ENCODE peak calls at places on chromosomes 1 and 21, in six cellular contexts. N, Z, U, V, H and T are unnamed samples.
A peak's percentile ranks its signal among the peaks of the same experiment; 100 is the strongest.

GRCh38 chr1:51669191-51669590 is 52.3 kb downstream of the OSBPL9 start:
- DNase-seq in N (no peak), Z (no peak), U (no peak), V (no peak), H (no peak), T (no peak)

GRCh38 chr21:46621457-46622182 is 13.9 kb upstream of the PRMT2 start:
- DNase-seq in N (no peak), Z (no peak), U (no peak), V (no peak), H (no peak), T (no peak)

GRCh38 chr1:240188139-240188538 is 96.5 kb downstream of the FMN2 start:
- DNase-seq in N (no peak), Z (no peak), U (no peak), V (no peak), H (no peak), T (no peak)

GRCh38 chr1:82152356-82153281 is 351.9 kb downstream of the ADGRL2 start:
- DNase-seq in N (no peak), Z (no peak), U (no peak), V (no peak), H (no peak), T (no peak)

GRCh38 chr21:46546799-46547198 is 58.1 kb downstream of the S100B start:
- DNase-seq in N (no peak), Z (no peak), U (no peak), V (no peak), H (no peak), T (no peak)

GRCh38 chr1:204858381-204858821 is 12.3 kb upstream of the NFASC start:
- DNase-seq in N (peak; percentile 12), Z (no peak), U (no peak), V (no peak), H (no peak), T (no peak)

GRCh38 chr1:17757426-17757825 is 2.3 kb downstream of the ACTL8 start:
- DNase-seq in N (no peak), Z (no peak), U (no peak), V (no peak), H (no peak), T (no peak)

GRCh38 chr1:17403081-17403480 is 31.1 kb downstream of the PADI6 start:
- DNase-seq in N (no peak), Z (no peak), U (no peak), V (no peak), H (no peak), T (no peak)

GRCh38 chr1:9680828-9681227 is 29.3 kb downstream of the PIK3CD start:
- DNase-seq in N (no peak), Z (no peak), U (no peak), V (no peak), H (no peak), T (no peak)

GRCh38 chr1:153939476-153939875 is 7.0 kb downstream of the DENND4B start:
- DNase-seq in N (no peak), Z (no peak), U (no peak), V (no peak), H (no peak), T (no peak)

GRCh38 chr1:99993468-99993845 is 23.7 kb downstream of the SLC35A3 start:
- DNase-seq in N (no peak), Z (no peak), U (no peak), V (no peak), H (no peak), T (no peak)

GRCh38 chr1:39116868-39117728 is 87.4 kb upstream of the MACF1 start:
- DNase-seq in N (no peak), Z (no peak), U (no peak), V (no peak), H (peak; percentile 86), T (peak; percentile 75)

GRCh38 chr1:214021321-214021720 is 33.5 kb downstream of the PROX1 start:
- DNase-seq in N (no peak), Z (no peak), U (no peak), V (no peak), H (no peak), T (no peak)

GRCh38 chr1:108704501-108704900 is 8.2 kb upstream of the FNDC7 start:
- DNase-seq in N (no peak), Z (peak; percentile 81), U (no peak), V (no peak), H (no peak), T (peak; percentile 78)

GRCh38 chr1:76285578-76286135 is 211.1 kb downstream of the ST6GALNAC3 start:
- DNase-seq in N (no peak), Z (no peak), U (no peak), V (no peak), H (no peak), T (no peak)

GRCh38 chr21:42051788-42052187 is 19.3 kb upstream of the UMODL1 start:
- DNase-seq in N (no peak), Z (no peak), U (no peak), V (no peak), H (no peak), T (no peak)

GRCh38 chr1:41341756-41342562 is 19.3 kb upstream of the FOXO6 start:
- DNase-seq in N (no peak), Z (no peak), U (peak; percentile 96), V (no peak), H (peak; percentile 52), T (peak; percentile 69)

GRCh38 chr1:7989762-7990428 is 28.4 kb downstream of the PARK7 start:
- DNase-seq in N (no peak), Z (no peak), U (no peak), V (no peak), H (peak; percentile 27), T (no peak)
- H4K8ac ChIP-seq in N (no peak overlapping the region), Z (no peak overlapping the region), U (no peak overlapping the region), V (no peak overlapping the region), H (peak overlapping the region; percentile 3), T (no peak overlapping the region)

GRCh38 chr1:1351511-1352427 is 2.6 kb upstream of the DVL1 start:
- DNase-seq in N (no peak), Z (peak; percentile 38), U (no peak), V (no peak), H (peak; percentile 95), T (peak; percentile 54)
- H3K4me3 ChIP-seq in N (peak overlapping the region; percentile 30), Z (no peak overlapping the region), U (no peak overlapping the region), V (peak overlapping the region; percentile 20), H (peak overlapping the region; percentile 3), T (peak overlapping the region; percentile 55)

DNA sequence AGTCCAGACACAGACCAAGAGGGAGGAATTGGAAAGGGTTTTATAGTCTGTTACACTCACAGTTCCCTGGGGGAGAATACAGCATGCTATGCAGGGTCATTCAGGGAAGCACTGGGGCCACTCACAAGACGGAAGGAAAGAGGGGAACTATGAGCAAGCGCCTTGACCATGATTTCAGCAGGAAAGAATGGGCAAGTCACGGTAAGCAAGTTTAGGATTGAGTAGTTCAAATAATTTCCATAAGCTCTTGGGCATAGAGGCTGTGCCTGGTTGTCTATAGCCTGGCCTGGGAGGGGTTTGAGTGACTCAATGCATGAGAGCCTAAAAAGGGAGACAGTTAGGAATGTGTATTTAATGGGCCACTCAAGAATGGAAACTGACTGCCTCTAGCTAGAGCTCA is 176.7 kb downstream of the TTLL7 start:
- DNase-seq in N (no peak), Z (no peak), U (no peak), V (no peak), H (no peak), T (peak; percentile 83)
- H2BK120ac ChIP-seq in N (no peak overlapping the region), Z (no peak overlapping the region), U (no peak overlapping the region), V (no peak overlapping the region), H (no peak overlapping the region), T (no peak overlapping the region)

DNA sequence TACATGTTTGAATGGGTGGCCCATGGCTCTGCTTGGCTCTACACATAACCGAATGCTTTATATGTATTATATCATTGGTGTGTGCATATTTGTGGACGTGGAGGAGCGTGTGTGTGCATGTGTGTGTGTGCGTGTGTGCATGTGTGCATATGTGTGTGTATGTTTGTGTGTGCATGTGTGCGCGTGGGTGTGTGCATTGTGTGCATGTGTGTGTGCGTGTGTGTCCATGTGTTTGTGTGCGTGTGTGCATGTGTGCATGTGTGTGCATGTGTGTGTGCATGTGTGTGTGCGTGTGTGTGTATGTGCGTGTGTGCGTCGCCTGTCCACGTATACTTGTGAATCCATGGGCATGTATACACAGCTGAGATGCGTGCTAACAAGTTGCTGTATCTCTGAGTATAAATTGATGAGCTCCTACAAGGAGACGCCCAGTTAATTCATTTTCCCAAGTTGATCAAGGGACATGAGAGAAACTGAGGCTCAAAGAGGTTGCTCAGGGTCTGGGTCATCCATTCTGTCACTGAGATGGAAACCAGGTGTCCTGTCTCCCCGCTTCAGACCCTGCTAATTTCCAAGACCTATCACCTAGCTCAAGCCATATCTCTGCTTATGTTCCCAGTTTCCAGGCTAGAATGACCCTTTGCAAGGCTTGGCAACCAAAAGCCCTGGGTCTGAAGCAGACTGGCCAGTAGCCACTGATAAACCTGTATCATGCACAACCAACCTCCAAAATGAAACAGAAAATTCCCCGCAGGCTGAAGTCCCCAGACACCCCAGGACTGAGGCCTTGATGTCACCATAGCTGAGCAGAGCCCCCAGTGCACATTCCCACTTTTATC is 2.8 kb upstream of the CTRC start:
- DNase-seq in N (no peak), Z (no peak), U (no peak), V (no peak), H (no peak), T (no peak)
- H4K8ac ChIP-seq in N (peak overlapping the region; percentile 67), Z (no peak overlapping the region), U (no peak overlapping the region), V (no peak overlapping the region), H (no peak overlapping the region), T (peak overlapping the region; percentile 45)

DNA sequence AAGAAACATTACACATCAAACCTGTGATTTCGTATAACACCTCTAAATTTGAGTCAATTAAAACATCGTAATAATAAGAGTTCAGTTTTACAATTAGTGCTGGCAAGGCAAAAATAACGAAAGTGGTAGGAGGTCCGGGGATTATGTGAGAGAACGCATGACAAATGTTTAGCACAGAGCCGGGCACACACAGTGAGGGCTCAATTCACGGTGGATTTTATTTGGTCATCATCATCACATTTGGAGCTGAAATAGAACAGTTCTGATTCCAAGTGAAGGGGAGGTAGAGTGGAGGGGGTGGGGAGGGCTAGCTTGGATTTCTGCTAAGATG is 20.0 kb downstream of the H3-3A start:
- DNase-seq in N (no peak), Z (no peak), U (no peak), V (no peak), H (no peak), T (no peak)
- H3K4me3 ChIP-seq in N (peak overlapping the region; percentile 66), Z (peak overlapping the region; percentile 66), U (no peak overlapping the region), V (peak overlapping the region; percentile 60), H (no peak overlapping the region), T (peak overlapping the region; percentile 86)